ENCODE peak calls at places on chromosome 1, in nine cellular contexts. S, O, K, Z, W, T, V, Q and X are unnamed samples.

GRCh38 chr1:174157157-174157806 is 2.0 kb upstream of the RABGAP1L start:
- DNase-seq in V (no peak), Z (no peak), S (no peak), K (no peak), Q (peak), W (no peak), O (no peak), T (peak), X (no peak)

GRCh38 chr1:180525696-180526000 is 23.3 kb upstream of the ACBD6 start:
- DNase-seq in V (no peak), W (no peak), K (no peak), T (no peak), Z (no peak), O (no peak), S (no peak), Q (no peak), X (no peak)

GRCh38 chr1:198359024-198359653 is 181.3 kb downstream of the ATP6V1G3 start:
- DNase-seq in Z (no peak), Q (no peak), S (peak), W (peak), T (no peak), O (no peak), V (no peak), K (no peak), X (no peak)

GRCh38 chr1:204409878-204410763 is 1.5 kb downstream of the PPP1R15B start:
- DNase-seq in S (no peak), Z (no peak), O (no peak), T (no peak), Q (no peak), V (peak), K (no peak), W (no peak), X (no peak)

GRCh38 chr1:201377611-201378092 is at the start of gene TNNT2:
- DNase-seq in T (no peak), W (no peak), V (no peak), Q (no peak), O (no peak), Z (no peak), K (no peak), S (no peak), X (no peak)

GRCh38 chr1:25900209-25900608 is 6.0 kb downstream of the STMN1 start:
- DNase-seq in V (no peak), Q (no peak), O (no peak), S (no peak), K (no peak), W (no peak), Z (no peak), T (no peak), X (no peak)

GRCh38 chr1:94807742-94808491 is 12.2 kb upstream of the SLC44A3 start:
- DNase-seq in V (peak), Q (no peak), S (peak), K (no peak), Z (no peak), T (peak), O (no peak), W (no peak), X (no peak)

GRCh38 chr1:100362821-100363466 is 10.6 kb downstream of the CDC14A start:
- DNase-seq in Q (no peak), S (no peak), O (no peak), K (no peak), Z (peak), T (peak), V (no peak), W (no peak), X (no peak)

GRCh38 chr1:243263824-243264223 is 8.0 kb downstream of the SDCCAG8 start:
- DNase-seq in Z (no peak), T (peak), K (no peak), W (no peak), O (no peak), S (no peak), Q (no peak), V (no peak), X (no peak)

GRCh38 chr1:232142403-232143314 is 487.3 kb downstream of the SIPA1L2 start:
- DNase-seq in V (peak), O (no peak), Z (no peak), Q (no peak), T (peak), W (no peak), S (no peak), K (no peak), X (no peak)

GRCh38 chr1:46136711-46137110 is 4.3 kb upstream of the PIK3R3 start:
- DNase-seq in K (no peak), O (no peak), T (no peak), Z (no peak), Q (no peak), S (no peak), V (no peak), W (no peak), X (no peak)